ENCODE peak calls at places on chromosome 17, in nine cellular contexts. One of them, this sample, is unnamed.

GRCh38 chr17:34980681-34981537 is 597 bp downstream of the LIG3 start:
- DNase-seq in right lobe of liver: peak
- DNase-seq in adrenal gland: peak
- DNase-seq in HFFc6: peak
- DNase-seq in CD4-positive, alpha-beta T cell: peak
- DNase-seq in neural progenitor cell: peak
- DNase-seq in lower lobe of right lung: peak
- DNase-seq in pancreas: peak
- DNase-seq in AG04450: peak
- DNase-seq in this sample: peak

GRCh38 chr17:2853111-2853721 is 57.0 kb downstream of the RAP1GAP2 start:
- DNase-seq in right lobe of liver: no peak
- DNase-seq in adrenal gland: peak
- DNase-seq in HFFc6: peak
- DNase-seq in CD4-positive, alpha-beta T cell: no peak
- DNase-seq in neural progenitor cell: peak
- DNase-seq in lower lobe of right lung: peak
- DNase-seq in pancreas: peak
- DNase-seq in AG04450: no peak
- DNase-seq in this sample: peak

GRCh38 chr17:78993241-78993956 is 13.7 kb upstream of the LGALS3BP start:
- DNase-seq in right lobe of liver: peak
- DNase-seq in adrenal gland: peak
- DNase-seq in HFFc6: no peak
- DNase-seq in CD4-positive, alpha-beta T cell: peak
- DNase-seq in neural progenitor cell: peak
- DNase-seq in lower lobe of right lung: no peak
- DNase-seq in pancreas: peak
- DNase-seq in AG04450: no peak
- DNase-seq in this sample: peak

GRCh38 chr17:49859991-49860953 is 12.4 kb upstream of the TAC4 start:
- DNase-seq in right lobe of liver: no peak
- DNase-seq in adrenal gland: no peak
- DNase-seq in HFFc6: no peak
- DNase-seq in CD4-positive, alpha-beta T cell: no peak
- DNase-seq in neural progenitor cell: peak
- DNase-seq in lower lobe of right lung: no peak
- DNase-seq in pancreas: no peak
- DNase-seq in AG04450: no peak
- DNase-seq in this sample: no peak

GRCh38 chr17:40095944-40096791 is 4.2 kb downstream of the NR1D1 start:
- DNase-seq in right lobe of liver: no peak
- DNase-seq in adrenal gland: peak
- DNase-seq in HFFc6: no peak
- DNase-seq in CD4-positive, alpha-beta T cell: peak
- DNase-seq in neural progenitor cell: no peak
- DNase-seq in lower lobe of right lung: peak
- DNase-seq in pancreas: no peak
- DNase-seq in AG04450: no peak
- DNase-seq in this sample: no peak

GRCh38 chr17:79979201-79979840 is 56.4 kb downstream of the TBC1D16 start:
- DNase-seq in right lobe of liver: peak
- DNase-seq in adrenal gland: peak
- DNase-seq in HFFc6: no peak
- DNase-seq in CD4-positive, alpha-beta T cell: no peak
- DNase-seq in neural progenitor cell: no peak
- DNase-seq in lower lobe of right lung: peak
- DNase-seq in pancreas: peak
- DNase-seq in AG04450: no peak
- DNase-seq in this sample: no peak

GRCh38 chr17:41500131-41500911 is 5.1 kb downstream of the KRT13 start:
- DNase-seq in right lobe of liver: no peak
- DNase-seq in adrenal gland: no peak
- DNase-seq in HFFc6: peak
- DNase-seq in CD4-positive, alpha-beta T cell: no peak
- DNase-seq in neural progenitor cell: no peak
- DNase-seq in lower lobe of right lung: no peak
- DNase-seq in pancreas: no peak
- DNase-seq in AG04450: no peak
- DNase-seq in this sample: no peak

GRCh38 chr17:58969612-58970011 is 137.1 kb downstream of the TRIM37 start:
- DNase-seq in right lobe of liver: no peak
- DNase-seq in adrenal gland: no peak
- DNase-seq in HFFc6: no peak
- DNase-seq in CD4-positive, alpha-beta T cell: no peak
- DNase-seq in neural progenitor cell: no peak
- DNase-seq in lower lobe of right lung: no peak
- DNase-seq in pancreas: no peak
- DNase-seq in AG04450: no peak
- DNase-seq in this sample: no peak

GRCh38 chr17:82228278-82228841 is 482 bp upstream of the SLC16A3 start:
- DNase-seq in right lobe of liver: peak
- DNase-seq in adrenal gland: peak
- DNase-seq in HFFc6: no peak
- DNase-seq in CD4-positive, alpha-beta T cell: peak
- DNase-seq in neural progenitor cell: peak
- DNase-seq in lower lobe of right lung: peak
- DNase-seq in pancreas: peak
- DNase-seq in AG04450: no peak
- DNase-seq in this sample: no peak

GRCh38 chr17:11880714-11881113 is 116.6 kb downstream of the ZNF18 start:
- DNase-seq in right lobe of liver: no peak
- DNase-seq in adrenal gland: no peak
- DNase-seq in HFFc6: no peak
- DNase-seq in CD4-positive, alpha-beta T cell: no peak
- DNase-seq in neural progenitor cell: peak
- DNase-seq in lower lobe of right lung: no peak
- DNase-seq in pancreas: no peak
- DNase-seq in AG04450: no peak
- DNase-seq in this sample: no peak

GRCh38 chr17:75763269-75763607 is 1.8 kb downstream of the GALK1 start:
- DNase-seq in right lobe of liver: no peak
- DNase-seq in adrenal gland: no peak
- DNase-seq in HFFc6: no peak
- DNase-seq in CD4-positive, alpha-beta T cell: no peak
- DNase-seq in neural progenitor cell: no peak
- DNase-seq in lower lobe of right lung: peak
- DNase-seq in pancreas: peak
- DNase-seq in AG04450: no peak
- DNase-seq in this sample: no peak

GRCh38 chr17:75765981-75766380 is 989 bp upstream of the GALK1 start:
- DNase-seq in right lobe of liver: no peak
- DNase-seq in adrenal gland: no peak
- DNase-seq in HFFc6: no peak
- DNase-seq in CD4-positive, alpha-beta T cell: no peak
- DNase-seq in neural progenitor cell: no peak
- DNase-seq in lower lobe of right lung: peak
- DNase-seq in pancreas: no peak
- DNase-seq in AG04450: no peak
- DNase-seq in this sample: no peak

GRCh38 chr17:75763613-75764416 is 1.2 kb downstream of the GALK1 start:
- DNase-seq in right lobe of liver: peak
- DNase-seq in adrenal gland: no peak
- DNase-seq in HFFc6: no peak
- DNase-seq in CD4-positive, alpha-beta T cell: no peak
- DNase-seq in neural progenitor cell: no peak
- DNase-seq in lower lobe of right lung: peak
- DNase-seq in pancreas: peak
- DNase-seq in AG04450: no peak
- DNase-seq in this sample: no peak

GRCh38 chr17:75764417-75764710 is 628 bp downstream of the GALK1 start:
- DNase-seq in right lobe of liver: no peak
- DNase-seq in adrenal gland: no peak
- DNase-seq in HFFc6: no peak
- DNase-seq in CD4-positive, alpha-beta T cell: no peak
- DNase-seq in neural progenitor cell: no peak
- DNase-seq in lower lobe of right lung: no peak
- DNase-seq in pancreas: no peak
- DNase-seq in AG04450: no peak
- DNase-seq in this sample: no peak

DNA sequence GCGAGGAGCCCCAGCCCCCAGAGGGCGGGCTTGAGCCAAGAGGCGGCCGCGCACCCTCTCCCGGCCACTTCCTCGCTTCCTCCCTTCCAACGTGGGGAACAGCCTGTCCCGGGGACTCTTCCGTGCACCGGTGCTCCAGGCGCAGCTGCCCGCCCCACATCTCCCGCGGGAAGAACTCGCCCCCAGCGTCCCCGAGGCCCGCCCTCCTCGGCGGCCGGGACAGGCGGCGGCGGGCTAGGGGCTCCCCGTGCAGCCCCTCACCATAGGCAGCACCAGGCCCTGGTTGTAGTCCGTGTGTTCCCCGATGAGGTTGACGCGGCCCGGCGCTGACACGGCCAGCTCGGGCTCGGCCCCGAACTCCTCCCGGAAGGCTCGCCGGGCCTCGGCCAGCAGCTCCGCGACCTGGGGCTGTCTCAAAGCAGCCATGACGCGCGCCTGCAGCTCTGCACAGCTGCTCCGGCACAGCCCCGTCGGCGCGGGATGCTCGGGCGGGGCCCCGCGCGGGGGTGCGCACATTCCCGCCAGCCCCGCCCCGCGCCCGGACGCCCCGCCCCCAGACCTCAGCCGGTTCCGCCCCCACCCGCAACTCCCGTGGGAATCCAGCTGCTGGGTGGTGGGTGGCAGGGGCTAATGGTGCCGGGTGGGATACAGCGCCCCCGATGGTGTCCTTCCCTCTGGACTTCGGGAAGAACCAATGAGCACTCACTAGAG is at the start of gene GALK1:
- DNase-seq in right lobe of liver: peak
- DNase-seq in adrenal gland: peak
- DNase-seq in HFFc6: peak
- DNase-seq in CD4-positive, alpha-beta T cell: peak
- DNase-seq in neural progenitor cell: peak
- DNase-seq in lower lobe of right lung: peak
- DNase-seq in pancreas: peak
- DNase-seq in AG04450: no peak
- DNase-seq in this sample: peak
- TF ChIP-seq CTCF in right lobe of liver: peak
- TF ChIP-seq CTCF in adrenal gland: peak
- TF ChIP-seq CTCF in HFFc6: peak
- TF ChIP-seq CTCF in CD4-positive, alpha-beta T cell: peak
- TF ChIP-seq CTCF in neural progenitor cell: peak
- TF ChIP-seq CTCF in lower lobe of right lung: peak
- TF ChIP-seq CTCF in pancreas: peak
- TF ChIP-seq CTCF in AG04450: peak
- TF ChIP-seq CTCF in this sample: no peak

DNA sequence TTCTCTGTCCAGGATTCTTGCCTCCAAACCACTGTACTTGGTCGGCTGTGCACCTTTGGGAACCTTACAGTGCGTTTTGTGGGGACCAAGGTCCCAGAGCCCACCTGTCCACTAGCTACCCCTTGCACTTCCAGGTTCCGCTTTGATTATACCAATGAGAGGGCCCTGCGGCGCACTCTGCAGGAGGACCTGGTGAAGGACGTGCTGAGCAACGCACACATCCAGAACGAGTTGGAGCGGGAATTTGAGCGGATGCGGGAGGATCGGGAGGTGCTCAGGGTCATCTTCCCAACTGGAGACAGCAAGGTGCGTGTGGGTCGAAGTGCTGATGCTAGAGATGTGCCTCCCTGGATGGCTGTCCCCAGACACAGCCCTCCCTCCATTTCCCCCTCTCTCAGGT is 18.8 kb downstream of the POLR2A start:
- DNase-seq in right lobe of liver: no peak
- DNase-seq in adrenal gland: no peak
- DNase-seq in HFFc6: no peak
- DNase-seq in CD4-positive, alpha-beta T cell: peak
- DNase-seq in neural progenitor cell: peak
- DNase-seq in lower lobe of right lung: no peak
- DNase-seq in pancreas: no peak
- DNase-seq in AG04450: no peak
- DNase-seq in this sample: no peak
- TF ChIP-seq CTCF in right lobe of liver: no peak
- TF ChIP-seq CTCF in adrenal gland: peak
- TF ChIP-seq CTCF in HFFc6: peak
- TF ChIP-seq CTCF in CD4-positive, alpha-beta T cell: no peak
- TF ChIP-seq CTCF in neural progenitor cell: peak
- TF ChIP-seq CTCF in lower lobe of right lung: peak
- TF ChIP-seq CTCF in pancreas: no peak
- TF ChIP-seq CTCF in AG04450: peak
- TF ChIP-seq CTCF in this sample: no peak

DNA sequence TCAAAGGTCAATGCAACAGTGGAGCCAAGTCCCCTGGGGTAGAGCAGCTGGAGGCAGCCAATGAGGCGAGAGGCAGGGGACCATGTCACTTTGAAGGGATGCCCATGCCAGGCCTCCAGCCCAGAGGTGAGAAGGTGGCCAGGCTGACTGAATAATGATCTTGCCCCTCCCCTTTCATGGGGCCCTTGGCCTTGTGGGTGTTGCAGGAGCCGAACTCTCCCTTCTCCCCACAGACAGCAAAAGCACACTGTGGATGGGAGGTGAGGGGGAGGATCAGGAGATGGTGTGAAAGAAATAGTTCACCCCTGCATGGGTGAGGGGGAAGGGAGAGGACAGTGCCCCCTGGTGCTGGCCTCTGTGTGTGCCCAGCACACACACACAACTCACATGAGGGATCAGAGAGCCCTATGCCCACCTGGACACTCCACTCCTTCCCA is 15.8 kb upstream of the TBX21 start:
- DNase-seq in right lobe of liver: no peak
- DNase-seq in adrenal gland: no peak
- DNase-seq in HFFc6: no peak
- DNase-seq in CD4-positive, alpha-beta T cell: peak
- DNase-seq in neural progenitor cell: no peak
- DNase-seq in lower lobe of right lung: no peak
- DNase-seq in pancreas: no peak
- DNase-seq in AG04450: no peak
- DNase-seq in this sample: no peak
- TF ChIP-seq CTCF in right lobe of liver: peak
- TF ChIP-seq CTCF in adrenal gland: peak
- TF ChIP-seq CTCF in HFFc6: peak
- TF ChIP-seq CTCF in CD4-positive, alpha-beta T cell: peak
- TF ChIP-seq CTCF in neural progenitor cell: peak
- TF ChIP-seq CTCF in lower lobe of right lung: peak
- TF ChIP-seq CTCF in pancreas: peak
- TF ChIP-seq CTCF in AG04450: peak
- TF ChIP-seq CTCF in this sample: no peak

DNA sequence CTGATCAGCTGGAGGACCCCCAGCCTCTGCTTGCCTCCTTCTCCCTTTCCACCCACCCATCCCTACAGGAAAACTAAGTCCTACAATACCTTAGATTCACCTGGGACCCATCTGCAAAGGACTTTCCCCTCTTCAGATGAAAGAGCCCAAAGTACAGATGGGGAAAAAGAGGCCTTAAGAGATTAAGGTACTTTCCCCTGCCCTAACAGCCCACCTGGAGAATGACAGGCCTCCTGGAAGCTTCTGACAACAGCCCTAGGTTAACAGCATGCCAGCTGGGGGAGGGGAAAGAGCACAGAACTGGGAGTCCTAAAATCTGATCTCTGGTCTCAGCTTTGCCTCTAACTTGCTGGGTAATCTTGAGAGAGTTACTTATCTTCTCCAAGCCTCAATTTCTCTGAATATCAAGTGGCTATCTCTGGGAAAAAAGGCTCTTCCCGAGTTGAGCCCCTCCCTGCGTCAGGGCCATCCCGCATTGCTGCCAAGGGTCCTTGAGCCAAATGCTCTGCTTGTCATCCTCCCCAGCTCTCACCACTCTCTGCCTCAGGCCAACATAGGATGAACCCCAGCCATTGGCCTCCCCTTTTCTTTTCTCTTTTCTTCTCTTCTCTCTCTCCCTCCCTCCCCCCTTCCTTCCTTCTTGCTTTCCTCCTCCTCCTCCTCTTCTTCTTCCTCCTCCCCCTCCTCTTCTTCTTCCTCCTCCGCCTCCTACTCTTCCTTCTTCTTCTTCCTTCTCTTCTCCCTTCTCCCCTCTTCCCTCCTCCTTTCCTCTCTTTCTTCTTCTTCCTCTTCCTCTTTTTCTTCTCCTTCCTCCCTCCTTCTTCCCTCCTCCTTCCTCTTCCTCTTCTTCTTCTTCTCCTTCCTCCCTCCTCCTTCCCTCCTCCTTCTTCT is 22.5 kb upstream of the SP6 start:
- DNase-seq in right lobe of liver: no peak
- DNase-seq in adrenal gland: no peak
- DNase-seq in HFFc6: no peak
- DNase-seq in CD4-positive, alpha-beta T cell: no peak
- DNase-seq in neural progenitor cell: no peak
- DNase-seq in lower lobe of right lung: peak
- DNase-seq in pancreas: no peak
- DNase-seq in AG04450: no peak
- DNase-seq in this sample: no peak
- TF ChIP-seq CTCF in right lobe of liver: no peak
- TF ChIP-seq CTCF in adrenal gland: no peak
- TF ChIP-seq CTCF in HFFc6: no peak
- TF ChIP-seq CTCF in CD4-positive, alpha-beta T cell: no peak
- TF ChIP-seq CTCF in neural progenitor cell: no peak
- TF ChIP-seq CTCF in lower lobe of right lung: no peak
- TF ChIP-seq CTCF in pancreas: no peak
- TF ChIP-seq CTCF in AG04450: no peak
- TF ChIP-seq CTCF in this sample: no peak

This sample was measured in mesothelial cell of epicardium.